ENCODE peak calls at places on chromosomes 1 and 21, in eight cellular contexts. One of them, this sample, is unnamed.

GRCh38 chr1:65832296-65832695 is 39.6 kb downstream of the PDE4B start:
- DNase-seq in BJ: no peak
- DNase-seq in HFF-Myc: no peak
- DNase-seq in dorsolateral prefrontal cortex: no peak
- DNase-seq in body of pancreas: no peak
- DNase-seq in choroid plexus epithelial cell: no peak
- DNase-seq in A549: no peak
- DNase-seq in fibroblast of mammary gland: peak; percentile 57
- DNase-seq in this sample: no peak

GRCh38 chr1:29513357-29513756 is 277.0 kb downstream of the PTPRU start:
- DNase-seq in BJ: no peak
- DNase-seq in fibroblast of mammary gland: peak; percentile 68
- DNase-seq in dorsolateral prefrontal cortex: peak; percentile 60
- DNase-seq in choroid plexus epithelial cell: peak; percentile 75
- DNase-seq in A549: peak; percentile 21
- DNase-seq in body of pancreas: peak; percentile 41
- DNase-seq in HFF-Myc: peak; percentile 63
- DNase-seq in this sample: no peak

GRCh38 chr1:55682198-55682597 is 467.0 kb upstream of the USP24 start:
- DNase-seq in choroid plexus epithelial cell: no peak
- DNase-seq in BJ: no peak
- DNase-seq in HFF-Myc: no peak
- DNase-seq in fibroblast of mammary gland: no peak
- DNase-seq in body of pancreas: no peak
- DNase-seq in dorsolateral prefrontal cortex: no peak
- DNase-seq in A549: no peak
- DNase-seq in this sample: no peak

GRCh38 chr1:58109646-58110200 is 436.8 kb downstream of the OMA1 start:
- DNase-seq in HFF-Myc: no peak
- DNase-seq in A549: no peak
- DNase-seq in dorsolateral prefrontal cortex: no peak
- DNase-seq in BJ: no peak
- DNase-seq in body of pancreas: no peak
- DNase-seq in fibroblast of mammary gland: no peak
- DNase-seq in choroid plexus epithelial cell: no peak
- DNase-seq in this sample: no peak

GRCh38 chr1:160806109-160806665 is 10.2 kb downstream of the LY9 start:
- DNase-seq in dorsolateral prefrontal cortex: no peak
- DNase-seq in A549: no peak
- DNase-seq in HFF-Myc: no peak
- DNase-seq in BJ: no peak
- DNase-seq in choroid plexus epithelial cell: no peak
- DNase-seq in fibroblast of mammary gland: no peak
- DNase-seq in body of pancreas: no peak
- DNase-seq in this sample: no peak

GRCh38 chr1:202254454-202255252 is 61.1 kb downstream of the LGR6 start:
- DNase-seq in A549: no peak
- DNase-seq in fibroblast of mammary gland: no peak
- DNase-seq in BJ: no peak
- DNase-seq in choroid plexus epithelial cell: no peak
- DNase-seq in dorsolateral prefrontal cortex: no peak
- DNase-seq in HFF-Myc: no peak
- DNase-seq in body of pancreas: no peak
- DNase-seq in this sample: no peak

GRCh38 chr1:100414693-100415092 is 62.4 kb downstream of the CDC14A start:
- DNase-seq in HFF-Myc: no peak
- DNase-seq in A549: no peak
- DNase-seq in choroid plexus epithelial cell: no peak
- DNase-seq in fibroblast of mammary gland: peak; percentile 6
- DNase-seq in body of pancreas: no peak
- DNase-seq in BJ: no peak
- DNase-seq in dorsolateral prefrontal cortex: no peak
- DNase-seq in this sample: no peak

GRCh38 chr1:228666686-228667085 is 68.6 kb upstream of the RHOU start:
- DNase-seq in HFF-Myc: no peak
- DNase-seq in BJ: no peak
- DNase-seq in body of pancreas: no peak
- DNase-seq in A549: no peak
- DNase-seq in dorsolateral prefrontal cortex: no peak
- DNase-seq in fibroblast of mammary gland: no peak
- DNase-seq in choroid plexus epithelial cell: no peak
- DNase-seq in this sample: no peak

GRCh38 chr1:70358921-70359564 is 4.5 kb upstream of the ANKRD13C start:
- DNase-seq in body of pancreas: no peak
- DNase-seq in choroid plexus epithelial cell: peak; percentile 20
- DNase-seq in fibroblast of mammary gland: peak; percentile 41
- DNase-seq in dorsolateral prefrontal cortex: no peak
- DNase-seq in HFF-Myc: no peak
- DNase-seq in A549: no peak
- DNase-seq in BJ: no peak
- DNase-seq in this sample: peak; percentile 52

GRCh38 chr1:235708390-235708962 is 58.9 kb upstream of the GNG4 start:
- DNase-seq in dorsolateral prefrontal cortex: no peak
- DNase-seq in BJ: peak; percentile 14
- DNase-seq in choroid plexus epithelial cell: peak; percentile 24
- DNase-seq in body of pancreas: no peak
- DNase-seq in A549: peak; percentile 45
- DNase-seq in fibroblast of mammary gland: peak; percentile 72
- DNase-seq in HFF-Myc: no peak
- DNase-seq in this sample: no peak

GRCh38 chr1:183508694-183509093 is 36.4 kb downstream of the SMG7 start:
- DNase-seq in A549: no peak
- DNase-seq in body of pancreas: no peak
- DNase-seq in HFF-Myc: no peak
- DNase-seq in choroid plexus epithelial cell: no peak
- DNase-seq in fibroblast of mammary gland: no peak
- DNase-seq in BJ: no peak
- DNase-seq in dorsolateral prefrontal cortex: no peak
- DNase-seq in this sample: no peak

GRCh38 chr1:206583461-206584264 is 28.6 kb downstream of the EIF2D start:
- DNase-seq in body of pancreas: peak; percentile 79
- DNase-seq in dorsolateral prefrontal cortex: peak; percentile 82
- DNase-seq in HFF-Myc: peak; percentile 38
- DNase-seq in BJ: no peak
- DNase-seq in fibroblast of mammary gland: peak; percentile 69
- DNase-seq in A549: peak; percentile 72
- DNase-seq in choroid plexus epithelial cell: peak; percentile 84
- DNase-seq in this sample: peak; percentile 72

GRCh38 chr1:243482237-243483022 is 226.6 kb downstream of the SDCCAG8 start:
- DNase-seq in dorsolateral prefrontal cortex: no peak
- DNase-seq in HFF-Myc: no peak
- DNase-seq in choroid plexus epithelial cell: peak; percentile 81
- DNase-seq in fibroblast of mammary gland: peak; percentile 47
- DNase-seq in BJ: no peak
- DNase-seq in A549: peak; percentile 53
- DNase-seq in body of pancreas: no peak
- DNase-seq in this sample: no peak

GRCh38 chr1:40383095-40383487 is 9.6 kb downstream of the SMAP2 start:
- DNase-seq in BJ: no peak
- DNase-seq in A549: no peak
- DNase-seq in choroid plexus epithelial cell: no peak
- DNase-seq in fibroblast of mammary gland: no peak
- DNase-seq in dorsolateral prefrontal cortex: no peak
- DNase-seq in body of pancreas: no peak
- DNase-seq in HFF-Myc: no peak
- DNase-seq in this sample: no peak

GRCh38 chr1:11174271-11174942 is 14.7 kb upstream of the ANGPTL7 start:
- DNase-seq in fibroblast of mammary gland: no peak
- DNase-seq in dorsolateral prefrontal cortex: no peak
- DNase-seq in BJ: no peak
- DNase-seq in A549: no peak
- DNase-seq in HFF-Myc: no peak
- DNase-seq in body of pancreas: no peak
- DNase-seq in choroid plexus epithelial cell: peak; percentile 73
- DNase-seq in this sample: no peak

GRCh38 chr1:215567491-215568286 is 585 bp downstream of the KCTD3 start:
- DNase-seq in body of pancreas: peak; percentile 72
- DNase-seq in choroid plexus epithelial cell: peak; percentile 50
- DNase-seq in BJ: no peak
- DNase-seq in dorsolateral prefrontal cortex: peak; percentile 28
- DNase-seq in fibroblast of mammary gland: peak; percentile 59
- DNase-seq in HFF-Myc: peak; percentile 21
- DNase-seq in A549: peak; percentile 65
- DNase-seq in this sample: peak; percentile 69

GRCh38 chr1:156114919-156115513 is 505 bp downstream of the LMNA start:
- DNase-seq in A549: no peak
- DNase-seq in choroid plexus epithelial cell: no peak
- DNase-seq in dorsolateral prefrontal cortex: no peak
- DNase-seq in BJ: no peak
- DNase-seq in fibroblast of mammary gland: no peak
- DNase-seq in HFF-Myc: no peak
- DNase-seq in body of pancreas: no peak
- DNase-seq in this sample: no peak

GRCh38 chr1:151816964-151817730 is 11.9 kb upstream of the LINGO4 start:
- DNase-seq in body of pancreas: no peak
- DNase-seq in fibroblast of mammary gland: no peak
- DNase-seq in A549: no peak
- DNase-seq in dorsolateral prefrontal cortex: no peak
- DNase-seq in choroid plexus epithelial cell: no peak
- DNase-seq in BJ: no peak
- DNase-seq in HFF-Myc: no peak
- DNase-seq in this sample: peak; percentile 31

GRCh38 chr1:112687785-112688496 is 13.5 kb downstream of the MOV10 start:
- DNase-seq in fibroblast of mammary gland: no peak
- DNase-seq in BJ: no peak
- DNase-seq in body of pancreas: no peak
- DNase-seq in choroid plexus epithelial cell: no peak
- DNase-seq in HFF-Myc: no peak
- DNase-seq in dorsolateral prefrontal cortex: no peak
- DNase-seq in A549: no peak
- DNase-seq in this sample: no peak

GRCh38 chr1:112687361-112687760 is 12.9 kb downstream of the MOV10 start:
- DNase-seq in HFF-Myc: no peak
- DNase-seq in fibroblast of mammary gland: no peak
- DNase-seq in choroid plexus epithelial cell: no peak
- DNase-seq in dorsolateral prefrontal cortex: no peak
- DNase-seq in body of pancreas: no peak
- DNase-seq in A549: no peak
- DNase-seq in BJ: no peak
- DNase-seq in this sample: no peak

GRCh38 chr1:112685913-112686312 is 11.5 kb downstream of the MOV10 start:
- DNase-seq in A549: no peak
- DNase-seq in fibroblast of mammary gland: no peak
- DNase-seq in choroid plexus epithelial cell: no peak
- DNase-seq in body of pancreas: no peak
- DNase-seq in BJ: no peak
- DNase-seq in dorsolateral prefrontal cortex: no peak
- DNase-seq in HFF-Myc: no peak
- DNase-seq in this sample: no peak

GRCh38 chr1:112686417-112686816 is 12.0 kb downstream of the MOV10 start:
- DNase-seq in body of pancreas: no peak
- DNase-seq in choroid plexus epithelial cell: no peak
- DNase-seq in HFF-Myc: no peak
- DNase-seq in fibroblast of mammary gland: no peak
- DNase-seq in A549: no peak
- DNase-seq in dorsolateral prefrontal cortex: no peak
- DNase-seq in BJ: no peak
- DNase-seq in this sample: no peak

DNA sequence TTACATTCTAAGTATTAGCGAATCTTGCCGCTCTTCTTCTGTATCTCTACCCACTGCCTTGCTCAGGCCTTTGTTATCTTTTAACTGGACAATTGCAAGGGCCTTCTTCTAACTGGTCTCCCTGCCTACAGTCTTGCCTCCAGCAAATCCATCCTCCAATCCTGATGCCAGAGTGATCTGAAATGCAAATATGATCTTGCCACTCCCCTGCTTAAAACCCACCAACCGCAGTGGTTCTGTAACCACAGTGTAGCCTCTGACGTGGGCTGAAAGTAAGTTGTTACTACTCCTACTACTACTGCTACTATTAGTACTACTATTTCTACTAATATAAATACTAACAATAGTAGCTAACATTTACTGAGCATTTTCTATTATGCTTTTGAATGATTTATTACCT is 12.4 kb downstream of the MOV10 start:
- DNase-seq in A549: no peak
- DNase-seq in BJ: no peak
- DNase-seq in dorsolateral prefrontal cortex: no peak
- DNase-seq in HFF-Myc: no peak
- DNase-seq in choroid plexus epithelial cell: no peak
- DNase-seq in fibroblast of mammary gland: no peak
- DNase-seq in body of pancreas: no peak
- DNase-seq in this sample: no peak
- TF ChIP-seq CTCF in A549: no peak
- TF ChIP-seq CTCF in BJ: no peak
- TF ChIP-seq CTCF in dorsolateral prefrontal cortex: no peak
- TF ChIP-seq CTCF in HFF-Myc: no peak
- TF ChIP-seq CTCF in choroid plexus epithelial cell: no peak
- TF ChIP-seq CTCF in fibroblast of mammary gland: no peak
- TF ChIP-seq CTCF in body of pancreas: no peak
- TF ChIP-seq CTCF in this sample: no peak

DNA sequence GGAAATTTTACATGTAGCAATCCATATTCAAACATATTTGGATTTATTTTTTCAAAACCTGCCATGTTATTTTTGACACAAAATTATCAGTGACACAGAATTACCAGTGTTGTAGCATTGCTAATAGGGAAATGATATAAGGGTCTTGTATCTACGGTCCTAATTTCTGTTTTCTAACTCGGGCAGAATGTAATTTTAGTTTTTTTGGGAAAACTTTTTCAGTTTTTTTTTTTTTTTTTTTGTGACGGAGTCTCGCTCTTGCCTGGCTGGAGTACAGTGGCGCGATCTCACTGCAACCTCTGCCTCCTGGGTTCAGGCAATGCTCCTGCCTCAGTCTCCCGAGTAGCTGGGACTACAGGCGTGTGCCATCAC is 2.6 kb downstream of the UQCRH start:
- DNase-seq in HFF-Myc: no peak
- DNase-seq in dorsolateral prefrontal cortex: no peak
- DNase-seq in body of pancreas: no peak
- DNase-seq in A549: no peak
- DNase-seq in BJ: no peak
- DNase-seq in choroid plexus epithelial cell: no peak
- DNase-seq in fibroblast of mammary gland: no peak
- DNase-seq in this sample: no peak
- H3K4me3 ChIP-seq in HFF-Myc: peak overlapping the region; percentile 99
- H3K4me3 ChIP-seq in dorsolateral prefrontal cortex: no peak overlapping the region
- H3K4me3 ChIP-seq in body of pancreas: no peak overlapping the region
- H3K4me3 ChIP-seq in A549: no peak overlapping the region
- H3K4me3 ChIP-seq in BJ: no peak overlapping the region
- H3K4me3 ChIP-seq in choroid plexus epithelial cell: no peak overlapping the region
- H3K4me3 ChIP-seq in fibroblast of mammary gland: no peak overlapping the region
- H3K4me3 ChIP-seq in this sample: no peak overlapping the region

GRCh38 chr21:33078907-33079582 is 9.1 kb downstream of the OLIG1 start:
- DNase-seq in A549: peak; percentile 36
- DNase-seq in dorsolateral prefrontal cortex: peak; percentile 94
- DNase-seq in fibroblast of mammary gland: peak; percentile 71
- DNase-seq in BJ: no peak
- DNase-seq in HFF-Myc: peak; percentile 17
- DNase-seq in body of pancreas: peak; percentile 51
- DNase-seq in choroid plexus epithelial cell: peak; percentile 42
- DNase-seq in this sample: no peak
- TF ChIP-seq CTCF in A549: no peak
- TF ChIP-seq CTCF in dorsolateral prefrontal cortex: peak; percentile 37
- TF ChIP-seq CTCF in fibroblast of mammary gland: no peak
- TF ChIP-seq CTCF in BJ: no peak
- TF ChIP-seq CTCF in HFF-Myc: no peak
- TF ChIP-seq CTCF in body of pancreas: no peak
- TF ChIP-seq CTCF in choroid plexus epithelial cell: no peak
- TF ChIP-seq CTCF in this sample: no peak

GRCh38 chr21:46142581-46143473 is 12.6 kb downstream of the FTCD start:
- DNase-seq in A549: no peak
- DNase-seq in HFF-Myc: no peak
- DNase-seq in dorsolateral prefrontal cortex: no peak
- DNase-seq in BJ: no peak
- DNase-seq in fibroblast of mammary gland: no peak
- DNase-seq in body of pancreas: no peak
- DNase-seq in choroid plexus epithelial cell: no peak
- DNase-seq in this sample: peak; percentile 54
- H3K4me3 ChIP-seq in A549: no peak overlapping the region
- H3K4me3 ChIP-seq in HFF-Myc: no peak overlapping the region
- H3K4me3 ChIP-seq in dorsolateral prefrontal cortex: no peak overlapping the region
- H3K4me3 ChIP-seq in BJ: no peak overlapping the region
- H3K4me3 ChIP-seq in fibroblast of mammary gland: no peak overlapping the region
- H3K4me3 ChIP-seq in body of pancreas: no peak overlapping the region
- H3K4me3 ChIP-seq in choroid plexus epithelial cell: no peak overlapping the region
- H3K4me3 ChIP-seq in this sample: no peak overlapping the region

This sample was measured in right lobe of liver.